ENCODE peak calls at places on chromosomes 7 and 10, in nine cellular contexts. One of them, this sample, is unnamed.
A peak's percentile ranks its signal among the peaks of the same experiment; 100 is the strongest.

GRCh38 chr7:151761256-151761655 is 115.7 kb downstream of the PRKAG2 start:
- DNase-seq in mammary epithelial cell: peak; percentile 49
- DNase-seq in activated T-helper 1 cell treated with Interleukin-2 at 50 U/mL for 16 hours: no peak
- DNase-seq in iPS DF 19.7: no peak
- DNase-seq in posterior cingulate gyrus: no peak
- DNase-seq in NCI-H2081: no peak
- DNase-seq in GM23248: no peak
- DNase-seq in left ventricle myocardium inferior: no peak
- DNase-seq in substantia nigra: no peak
- DNase-seq in this sample: no peak

GRCh38 chr10:50216894-50217293 is 34.4 kb downstream of the ASAH2 start:
- DNase-seq in mammary epithelial cell: peak; percentile 6
- DNase-seq in activated T-helper 1 cell treated with Interleukin-2 at 50 U/mL for 16 hours: no peak
- DNase-seq in iPS DF 19.7: peak; percentile 28
- DNase-seq in posterior cingulate gyrus: no peak
- DNase-seq in NCI-H2081: no peak
- DNase-seq in GM23248: peak; percentile 42
- DNase-seq in left ventricle myocardium inferior: no peak
- DNase-seq in substantia nigra: no peak
- DNase-seq in this sample: no peak

GRCh38 chr7:70353310-70353947 is 755.2 kb downstream of the AUTS2 start:
- DNase-seq in mammary epithelial cell: no peak
- DNase-seq in activated T-helper 1 cell treated with Interleukin-2 at 50 U/mL for 16 hours: no peak
- DNase-seq in iPS DF 19.7: no peak
- DNase-seq in posterior cingulate gyrus: no peak
- DNase-seq in NCI-H2081: no peak
- DNase-seq in GM23248: peak; percentile 18
- DNase-seq in left ventricle myocardium inferior: no peak
- DNase-seq in substantia nigra: no peak
- DNase-seq in this sample: no peak

GRCh38 chr10:128499956-128500355 is 373.7 kb upstream of the MKI67 start:
- DNase-seq in mammary epithelial cell: no peak
- DNase-seq in activated T-helper 1 cell treated with Interleukin-2 at 50 U/mL for 16 hours: no peak
- DNase-seq in iPS DF 19.7: no peak
- DNase-seq in posterior cingulate gyrus: no peak
- DNase-seq in NCI-H2081: no peak
- DNase-seq in GM23248: no peak
- DNase-seq in left ventricle myocardium inferior: no peak
- DNase-seq in substantia nigra: no peak
- DNase-seq in this sample: no peak

GRCh38 chr7:106813705-106814305 is 51.3 kb upstream of the PIK3CG start:
- DNase-seq in mammary epithelial cell: no peak
- DNase-seq in activated T-helper 1 cell treated with Interleukin-2 at 50 U/mL for 16 hours: no peak
- DNase-seq in iPS DF 19.7: no peak
- DNase-seq in posterior cingulate gyrus: no peak
- DNase-seq in NCI-H2081: no peak
- DNase-seq in GM23248: peak; percentile 53
- DNase-seq in left ventricle myocardium inferior: no peak
- DNase-seq in substantia nigra: no peak
- DNase-seq in this sample: no peak

GRCh38 chr10:12637649-12638048 is 288.3 kb downstream of the CAMK1D start:
- DNase-seq in mammary epithelial cell: no peak
- DNase-seq in activated T-helper 1 cell treated with Interleukin-2 at 50 U/mL for 16 hours: no peak
- DNase-seq in iPS DF 19.7: no peak
- DNase-seq in posterior cingulate gyrus: peak; percentile 88
- DNase-seq in NCI-H2081: no peak
- DNase-seq in GM23248: no peak
- DNase-seq in left ventricle myocardium inferior: no peak
- DNase-seq in substantia nigra: no peak
- DNase-seq in this sample: no peak

GRCh38 chr10:107280293-107280692 is 115.8 kb upstream of the SORCS1 start:
- DNase-seq in mammary epithelial cell: no peak
- DNase-seq in activated T-helper 1 cell treated with Interleukin-2 at 50 U/mL for 16 hours: no peak
- DNase-seq in iPS DF 19.7: no peak
- DNase-seq in posterior cingulate gyrus: no peak
- DNase-seq in NCI-H2081: no peak
- DNase-seq in GM23248: no peak
- DNase-seq in left ventricle myocardium inferior: no peak
- DNase-seq in substantia nigra: no peak
- DNase-seq in this sample: no peak

GRCh38 chr10:49841615-49842180 is 79.6 kb upstream of the OGDHL start:
- DNase-seq in mammary epithelial cell: no peak
- DNase-seq in activated T-helper 1 cell treated with Interleukin-2 at 50 U/mL for 16 hours: no peak
- DNase-seq in iPS DF 19.7: no peak
- DNase-seq in posterior cingulate gyrus: no peak
- DNase-seq in NCI-H2081: no peak
- DNase-seq in GM23248: no peak
- DNase-seq in left ventricle myocardium inferior: no peak
- DNase-seq in substantia nigra: no peak
- DNase-seq in this sample: no peak

GRCh38 chr7:156616269-156617202 is 24.0 kb upstream of the RNF32 start:
- DNase-seq in mammary epithelial cell: no peak
- DNase-seq in activated T-helper 1 cell treated with Interleukin-2 at 50 U/mL for 16 hours: no peak
- DNase-seq in iPS DF 19.7: no peak
- DNase-seq in posterior cingulate gyrus: peak; percentile 84
- DNase-seq in NCI-H2081: no peak
- DNase-seq in GM23248: peak; percentile 33
- DNase-seq in left ventricle myocardium inferior: no peak
- DNase-seq in substantia nigra: no peak
- DNase-seq in this sample: no peak

This sample was measured in NCI-H1417 treated with DMSO at 0.1 percent for 48 hours.